ENCODE peak calls at places on chromosomes 6 and 20, in six cellular contexts. A is IMR-90, L is H1, B is neuronal stem cell, W is trophoblast cell, X is mesenchymal stem cell. N is an unnamed sample.
A peak's percentile ranks its signal among the peaks of the same experiment; 100 is the strongest.

GRCh38 chr6:163958646-163959045 is 544.1 kb downstream of the QKI start:
- DNase-seq in A (peak; percentile 70), L (peak; percentile 56), B (no peak), W (peak; percentile 66), X (peak; percentile 43), N (no peak)

GRCh38 chr6:46453756-46454316 is 37.4 kb downstream of the RCAN2 start:
- DNase-seq in A (no peak), L (no peak), B (no peak), W (no peak), X (no peak), N (no peak)

GRCh38 chr6:149961728-149962425 is 1.9 kb upstream of the ULBP1 start:
- DNase-seq in A (no peak), L (no peak), B (no peak), W (no peak), X (no peak), N (peak; percentile 64)

GRCh38 chr6:33590531-33591198 is 10.6 kb upstream of the BAK1 start:
- DNase-seq in A (no peak), L (no peak), B (no peak), W (no peak), X (no peak), N (peak; percentile 67)

GRCh38 chr20:15005300-15005986 is 668.0 kb upstream of the FLRT3 start:
- DNase-seq in A (no peak), L (no peak), B (no peak), W (no peak), X (no peak), N (no peak)

GRCh38 chr6:24930386-24930785 is 5.4 kb downstream of the RIPOR2 start:
- DNase-seq in A (peak; percentile 85), L (no peak), B (no peak), W (no peak), X (peak; percentile 78), N (no peak)

GRCh38 chr6:97697450-97697849 is 414.4 kb upstream of the MMS22L start:
- DNase-seq in A (peak; percentile 61), L (no peak), B (no peak), W (peak; percentile 74), X (peak; percentile 8), N (no peak)

GRCh38 chr20:40717343-40717865 is 28.4 kb upstream of the MAFB start:
- DNase-seq in A (no peak), L (no peak), B (no peak), W (no peak), X (no peak), N (no peak)

GRCh38 chr20:1225729-1226313 is at the start of gene RAD21L1:
- DNase-seq in A (peak; percentile 60), L (peak; percentile 65), B (peak; percentile 81), W (peak; percentile 43), X (peak; percentile 80), N (peak; percentile 95)

GRCh38 chr6:138833819-138834539 is 38.1 kb downstream of the ECT2L start:
- DNase-seq in A (no peak), L (no peak), B (no peak), W (no peak), X (no peak), N (no peak)

GRCh38 chr6:19322691-19323470 is 514.3 kb upstream of the ID4 start:
- DNase-seq in A (no peak), L (no peak), B (no peak), W (no peak), X (no peak), N (no peak)

GRCh38 chr20:56443654-56444540 is 24.5 kb upstream of the RTF2 start:
- DNase-seq in A (peak; percentile 90), L (no peak), B (no peak), W (no peak), X (peak; percentile 82), N (no peak)

GRCh38 chr6:163461696-163462095 is 47.2 kb downstream of the QKI start:
- DNase-seq in A (no peak), L (no peak), B (no peak), W (no peak), X (no peak), N (no peak)

GRCh38 chr20:25148181-25148981 is 47.1 kb upstream of the ENTPD6 start:
- DNase-seq in A (peak; percentile 51), L (no peak), B (no peak), W (no peak), X (peak; percentile 30), N (peak; percentile 56)

GRCh38 chr20:8427419-8428065 is 295.5 kb downstream of the PLCB1 start:
- DNase-seq in A (peak; percentile 17), L (no peak), B (no peak), W (no peak), X (no peak), N (no peak)

GRCh38 chr6:161029195-161029809 is 37.7 kb downstream of the MAP3K4 start:
- DNase-seq in A (peak; percentile 91), L (no peak), B (no peak), W (no peak), X (peak; percentile 96), N (no peak)

GRCh38 chr6:132964101-132964867 is 149.9 kb downstream of the RPS12 start:
- DNase-seq in A (peak; percentile 87), L (no peak), B (no peak), W (no peak), X (peak; percentile 58), N (no peak)

GRCh38 chr6:116190550-116190949 is 63.3 kb downstream of the TSPYL4 start:
- DNase-seq in A (peak; percentile 88), L (no peak), B (no peak), W (no peak), X (no peak), N (no peak)

GRCh38 chr6:116561377-116562018 is 7.9 kb downstream of the CALHM4 start:
- DNase-seq in A (peak; percentile 75), L (no peak), B (peak; percentile 69), W (peak; percentile 55), X (peak; percentile 69), N (peak; percentile 68)

GRCh38 chr6:36834576-36835293 is 4.5 kb downstream of the CPNE5 start:
- DNase-seq in A (no peak), L (no peak), B (no peak), W (peak; percentile 60), X (no peak), N (no peak)

GRCh38 chr6:117399924-117400323 is 25.8 kb downstream of the ROS1 start:
- DNase-seq in A (peak; percentile 4), L (no peak), B (no peak), W (no peak), X (peak; percentile 13), N (no peak)

GRCh38 chr6:161410076-161410475 is 136.2 kb upstream of the AGPAT4 start:
- DNase-seq in A (no peak), L (no peak), B (no peak), W (no peak), X (no peak), N (no peak)

GRCh38 chr6:20708367-20709124 is 174.3 kb downstream of the CDKAL1 start:
- DNase-seq in A (peak; percentile 31), L (no peak), B (no peak), W (no peak), X (no peak), N (no peak)

GRCh38 chr6:150142657-150143501 is at the start of gene PPP1R14C:
- DNase-seq in A (no peak), L (no peak), B (peak; percentile 58), W (no peak), X (no peak), N (peak; percentile 68)

GRCh38 chr6:73079611-73079955 is 145.7 kb downstream of the KHDC1L start:
- DNase-seq in A (peak; percentile 84), L (no peak), B (no peak), W (no peak), X (peak; percentile 55), N (no peak)

GRCh38 chr20:31835554-31835953 is 9.8 kb downstream of the FOXS1 start:
- DNase-seq in A (no peak), L (no peak), B (no peak), W (no peak), X (no peak), N (no peak)

GRCh38 chr6:14765753-14766152 is 480.1 kb upstream of the JARID2 start:
- DNase-seq in A (no peak), L (no peak), B (no peak), W (no peak), X (no peak), N (no peak)

GRCh38 chr6:12608874-12609273 is 107.7 kb upstream of the PHACTR1 start:
- DNase-seq in A (no peak), L (no peak), B (no peak), W (no peak), X (no peak), N (no peak)

DNA sequence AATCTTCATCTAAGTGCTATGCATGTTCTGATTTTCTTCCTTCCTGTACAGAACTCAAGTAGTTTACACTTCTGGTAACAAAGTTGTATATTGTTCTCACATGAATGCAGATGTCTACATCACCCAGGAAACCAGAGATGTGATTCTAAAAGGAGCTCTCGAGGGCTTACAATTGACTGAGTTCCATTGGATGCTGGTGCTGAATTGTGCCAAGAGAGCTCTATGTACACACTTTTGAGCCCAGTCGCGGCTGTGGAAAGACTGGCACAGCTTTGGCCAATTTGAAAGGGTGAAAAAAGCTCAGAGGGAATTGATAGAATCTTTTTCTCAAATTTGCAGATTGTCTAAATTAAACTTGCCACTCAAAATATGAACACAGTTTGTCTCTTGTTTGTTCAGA is 340.7 kb downstream of the LMBRD1 start:
- DNase-seq in A (no peak), L (no peak), B (no peak), W (no peak), X (no peak), N (no peak)
- H3K27ac ChIP-seq in A (no peak overlapping the region), L (no peak overlapping the region), B (no peak overlapping the region), W (no peak overlapping the region), X (no peak overlapping the region), N (no peak overlapping the region)

GRCh38 chr6:76702187-76702586 is 629.7 kb upstream of the IMPG1 start:
- DNase-seq in A (no peak), L (no peak), B (no peak), W (no peak), X (peak; percentile 6), N (no peak)

GRCh38 chr6:76703786-76704185 is 631.3 kb upstream of the IMPG1 start:
- DNase-seq in A (no peak), L (no peak), B (no peak), W (no peak), X (no peak), N (no peak)

GRCh38 chr6:76703285-76703684 is 630.8 kb upstream of the IMPG1 start:
- DNase-seq in A (no peak), L (no peak), B (no peak), W (no peak), X (no peak), N (no peak)

GRCh38 chr6:76697585-76697984 is 625.1 kb upstream of the IMPG1 start:
- DNase-seq in A (peak; percentile 18), L (no peak), B (no peak), W (no peak), X (peak; percentile 22), N (no peak)

GRCh38 chr6:76701610-76702009 is 629.1 kb upstream of the IMPG1 start:
- DNase-seq in A (no peak), L (no peak), B (no peak), W (no peak), X (peak; percentile 28), N (no peak)
- H2BK120ac ChIP-seq in A (no peak overlapping the region), L (no peak overlapping the region), B (no peak overlapping the region), W (no peak overlapping the region), X (no peak overlapping the region), N (no peak overlapping the region)

GRCh38 chr6:128376952-128377503 is 143.4 kb downstream of the PTPRK start:
- DNase-seq in A (no peak), L (no peak), B (no peak), W (no peak), X (no peak), N (no peak)

GRCh38 chr6:128379577-128379976 is 140.8 kb downstream of the PTPRK start:
- DNase-seq in A (no peak), L (no peak), B (no peak), W (no peak), X (no peak), N (no peak)
- H3K14ac ChIP-seq in A (no peak overlapping the region), L (no peak overlapping the region), B (no peak overlapping the region), W (no peak overlapping the region), X (no peak overlapping the region), N (no peak overlapping the region)

GRCh38 chr6:30664994-30665767 is 7.6 kb downstream of the DHX16 start:
- DNase-seq in A (no peak), L (no peak), B (no peak), W (no peak), X (no peak), N (no peak)
- H3K27ac ChIP-seq in A (no peak overlapping the region), L (no peak overlapping the region), B (no peak overlapping the region), W (no peak overlapping the region), X (no peak overlapping the region), N (no peak overlapping the region)